ENCODE peak calls at places on chromosomes 16 and 17, in six cellular contexts. D is NT2/D1, I is H9, C is IMR-90, O is neural progenitor cell, Q is Karpas-422. M is an unnamed sample. For H3K4me1, the result is how much of the 10 kb centered on the place peaks cover.

GRCh38 chr17:9824797-9825338 is 856 bp upstream of the GLP2R start:
- DNase-seq in D (no peak), I (no peak), C (no peak), O (no peak), Q (no peak), M (no peak)

GRCh38 chr17:28405632-28406477 is at the start of gene SLC46A1:
- DNase-seq in D (no peak), I (peak), C (no peak), O (peak), Q (peak), M (peak)

GRCh38 chr17:54972406-54973138 is 4.0 kb downstream of the STXBP4 start:
- DNase-seq in D (no peak), I (no peak), C (no peak), O (no peak), Q (no peak), M (no peak)

GRCh38 chr17:15143524-15143923 is 121.6 kb downstream of the PMP22 start:
- DNase-seq in D (no peak), I (peak), C (no peak), O (no peak), Q (no peak), M (no peak)

GRCh38 chr16:73966851-73967250 is 329.8 kb upstream of the PSMD7 start:
- DNase-seq in D (no peak), I (no peak), C (no peak), O (no peak), Q (no peak), M (no peak)

GRCh38 chr17:82876149-82876548 is 36.3 kb upstream of the ZNF750 start:
- DNase-seq in D (no peak), I (no peak), C (peak), O (no peak), Q (no peak), M (no peak)

GRCh38 chr17:28675980-28676379 is 14.0 kb downstream of the SUPT6H start:
- DNase-seq in D (no peak), I (no peak), C (no peak), O (no peak), Q (peak), M (peak)

GRCh38 chr17:62756198-62756597 is 51.9 kb downstream of the MARCHF10 start:
- DNase-seq in D (no peak), I (no peak), C (no peak), O (no peak), Q (no peak), M (no peak)

GRCh38 chr17:50218771-50219315 is 17.4 kb upstream of the COL1A1 start:
- DNase-seq in D (no peak), I (no peak), C (peak), O (no peak), Q (no peak), M (no peak)

GRCh38 chr16:55297062-55297909 is 26.7 kb upstream of the IRX6 start:
- DNase-seq in D (no peak), I (no peak), C (peak), O (no peak), Q (no peak), M (no peak)

GRCh38 chr17:34586346-34586846 is 7.0 kb downstream of the TMEM132E start:
- DNase-seq in D (no peak), I (no peak), C (no peak), O (no peak), Q (no peak), M (no peak)

GRCh38 chr17:83203073-83203471 is 123.7 kb downstream of the METRNL start:
- DNase-seq in D (no peak), I (no peak), C (peak), O (no peak), Q (no peak), M (no peak)

GRCh38 chr16:30697264-30698138 is 1.5 kb upstream of the SRCAP start:
- DNase-seq in D (no peak), I (no peak), C (peak), O (no peak), Q (no peak), M (peak)

GRCh38 chr16:30929167-30929566 is 5.8 kb downstream of the FBXL19 start:
- DNase-seq in D (no peak), I (no peak), C (no peak), O (no peak), Q (no peak), M (no peak)

GRCh38 chr16:3832669-3833068 is 47.8 kb downstream of the CREBBP start:
- DNase-seq in D (no peak), I (no peak), C (no peak), O (no peak), Q (no peak), M (no peak)

GRCh38 chr17:82893779-82894178 is 54.0 kb upstream of the ZNF750 start:
- DNase-seq in D (no peak), I (no peak), C (peak), O (no peak), Q (no peak), M (no peak)

GRCh38 chr16:24088011-24088410 is 168.1 kb upstream of the CACNG3 start:
- DNase-seq in D (no peak), I (no peak), C (no peak), O (no peak), Q (no peak), M (no peak)

GRCh38 chr17:15917439-15918027 is 27.4 kb upstream of the ADORA2B start:
- DNase-seq in D (no peak), I (peak), C (no peak), O (no peak), Q (no peak), M (no peak)

GRCh38 chr16:65936096-65936495 is 430.4 kb upstream of the CDH5 start:
- DNase-seq in D (no peak), I (no peak), C (peak), O (no peak), Q (no peak), M (no peak)

GRCh38 chr17:18206962-18207361 is 18.5 kb upstream of the LLGL1 start:
- DNase-seq in D (no peak), I (no peak), C (no peak), O (no peak), Q (no peak), M (no peak)

GRCh38 chr16:17560548-17560947 is 89.8 kb upstream of the XYLT1 start:
- DNase-seq in D (no peak), I (no peak), C (no peak), O (no peak), Q (no peak), M (no peak)

GRCh38 chr17:2011421-2012371 is 13.4 kb downstream of the RTN4RL1 start:
- DNase-seq in D (no peak), I (peak), C (no peak), O (peak), Q (no peak), M (no peak)

GRCh38 chr17:21678451-21679081 is 13.8 kb upstream of the KCNJ18 start:
- DNase-seq in D (no peak), I (no peak), C (no peak), O (no peak), Q (peak), M (no peak)

GRCh38 chr16:68445458-68445857 is 2.9 kb downstream of the SMPD3 start:
- DNase-seq in D (peak), I (peak), C (peak), O (peak), Q (peak), M (peak)

GRCh38 chr17:82361885-82362633 is 3.0 kb downstream of the TEX19 start:
- DNase-seq in D (no peak), I (no peak), C (no peak), O (no peak), Q (no peak), M (no peak)

GRCh38 chr16:64437706-64438329 is 684.0 kb downstream of the CDH11 start:
- DNase-seq in D (no peak), I (peak), C (no peak), O (no peak), Q (no peak), M (peak)

GRCh38 chr16:73025506-73026131 is 22.3 kb downstream of the ZFHX3 start:
- DNase-seq in D (no peak), I (no peak), C (no peak), O (no peak), Q (no peak), M (no peak)

GRCh38 chr17:72122668-72123495 is 2.1 kb downstream of the SOX9 start:
- DNase-seq in D (no peak), I (peak), C (peak), O (peak), Q (no peak), M (peak)

GRCh38 chr16:56332464-56333079 is 92.8 kb downstream of the AMFR start:
- DNase-seq in D (peak), I (peak), C (peak), O (peak), Q (peak), M (peak)

GRCh38 chr17:49224198-49224996 is 6.2 kb downstream of the PHOSPHO1 start:
- DNase-seq in D (no peak), I (peak), C (no peak), O (peak), Q (peak), M (peak)

GRCh38 chr17:19299866-19300265 is 62.7 kb downstream of the B9D1 start:
- DNase-seq in D (no peak), I (no peak), C (no peak), O (no peak), Q (no peak), M (no peak)

GRCh38 chr16:19330801-19331484 is 45.4 kb downstream of the CLEC19A start:
- DNase-seq in D (no peak), I (peak), C (peak), O (no peak), Q (no peak), M (no peak)

DNA sequence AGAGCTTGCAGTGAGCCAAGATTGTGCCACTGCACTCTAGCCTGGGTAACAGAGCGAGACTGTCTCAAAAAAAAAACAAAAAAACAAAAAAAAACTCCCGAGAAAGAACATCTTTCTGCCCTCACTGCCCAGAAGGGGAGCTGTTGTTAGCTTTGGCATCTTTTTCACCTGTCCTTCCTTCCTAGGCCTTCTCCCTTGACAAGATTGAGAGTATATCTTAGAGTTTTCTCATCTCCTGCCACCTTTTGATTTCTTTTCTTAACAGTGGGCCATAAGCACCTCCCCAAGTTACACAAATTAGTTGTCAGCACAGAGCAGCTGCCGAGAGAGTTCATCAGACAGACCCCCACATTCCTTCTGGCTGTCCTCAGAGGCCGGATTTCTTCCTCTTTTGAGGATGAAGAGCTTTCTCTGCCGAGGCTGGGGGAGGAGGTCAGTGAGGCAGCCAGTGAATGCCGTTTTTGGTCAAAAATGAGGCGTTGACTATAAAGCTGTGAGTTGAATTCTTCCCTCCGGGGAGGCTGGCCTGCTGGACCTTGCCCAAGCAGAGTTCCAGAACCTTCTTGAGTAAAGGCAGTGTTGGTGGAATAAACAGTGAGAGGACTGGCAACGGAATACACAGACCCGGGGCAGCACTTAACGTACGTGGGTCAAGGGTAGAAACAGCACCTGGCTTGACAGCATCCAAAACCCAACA is 127.0 kb downstream of the ABCC6 start:
- DNase-seq in D (no peak), I (no peak), C (peak), O (peak), Q (peak), M (no peak)
- H3K9ac ChIP-seq in D (no peak), I (no peak), C (peak), O (no peak), Q (peak), M (no peak)

DNA sequence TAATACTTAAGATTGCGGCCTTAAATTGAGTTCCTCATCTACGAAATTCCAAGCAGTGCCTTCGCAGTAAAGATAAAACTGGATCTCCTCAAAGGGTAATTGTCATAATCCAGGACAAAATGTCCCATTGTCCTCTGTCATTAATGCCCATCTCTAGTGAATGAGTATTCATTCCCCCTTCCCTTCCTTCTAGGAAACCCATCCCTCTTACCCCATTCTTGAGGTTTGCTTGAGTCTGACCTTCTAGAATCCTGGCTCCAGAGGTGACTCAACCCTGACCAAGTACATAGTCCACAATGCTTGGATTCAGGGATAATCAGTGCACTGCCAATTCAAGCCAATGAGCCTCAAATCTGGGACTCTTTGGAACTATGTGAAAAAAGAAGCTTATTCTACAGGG is 47.0 kb upstream of the MAF start:
- DNase-seq in D (no peak), I (no peak), C (no peak), O (no peak), Q (no peak), M (no peak)
- H3K4me1 ChIP-seq in D (under half), I (under half), C (under half), O (under half), Q (under half), M (under half)

GRCh38 chr16:27402569-27402963 is 592 bp downstream of the IL21R start:
- DNase-seq in D (no peak), I (no peak), C (no peak), O (no peak), Q (no peak), M (no peak)

GRCh38 chr16:27404163-27404823 is 2.3 kb downstream of the IL21R start:
- DNase-seq in D (no peak), I (no peak), C (no peak), O (no peak), Q (no peak), M (no peak)

GRCh38 chr16:27402964-27403600 is 1.1 kb downstream of the IL21R start:
- DNase-seq in D (no peak), I (no peak), C (no peak), O (no peak), Q (no peak), M (no peak)

GRCh38 chr16:27401768-27402568 is at the start of gene IL21R:
- DNase-seq in D (no peak), I (no peak), C (peak), O (peak), Q (peak), M (peak)

DNA sequence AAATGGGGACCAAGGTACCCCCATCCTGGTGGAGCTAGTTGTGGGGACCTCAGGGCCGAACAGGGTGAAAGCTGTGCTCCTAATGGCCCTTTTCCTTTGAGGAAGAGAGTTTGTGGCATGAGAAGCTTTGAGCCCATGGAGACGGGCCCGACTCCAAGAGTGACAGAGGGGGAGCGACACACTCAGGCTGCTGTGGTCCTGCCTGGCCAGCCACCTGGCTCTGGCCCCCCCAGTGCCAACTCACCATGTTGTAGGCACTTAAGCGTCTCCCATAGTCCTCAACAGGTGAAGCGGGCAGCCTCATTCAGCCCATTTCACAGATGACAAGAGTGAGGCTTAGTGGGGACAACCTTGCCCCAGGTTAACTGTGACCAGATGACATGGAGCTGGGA is 1.6 kb downstream of the IL21R start:
- DNase-seq in D (no peak), I (no peak), C (no peak), O (no peak), Q (no peak), M (no peak)
- H3K9ac ChIP-seq in D (no peak), I (no peak), C (no peak), O (no peak), Q (no peak), M (peak)

GRCh38 chr16:75110637-75111513 is 5.7 kb downstream of the LDHD start:
- DNase-seq in D (peak), I (peak), C (peak), O (peak), Q (peak), M (peak)
- H3K4me1 ChIP-seq in D (half or more), I (under half), C (under half), O (under half), Q (under half), M (under half)

DNA sequence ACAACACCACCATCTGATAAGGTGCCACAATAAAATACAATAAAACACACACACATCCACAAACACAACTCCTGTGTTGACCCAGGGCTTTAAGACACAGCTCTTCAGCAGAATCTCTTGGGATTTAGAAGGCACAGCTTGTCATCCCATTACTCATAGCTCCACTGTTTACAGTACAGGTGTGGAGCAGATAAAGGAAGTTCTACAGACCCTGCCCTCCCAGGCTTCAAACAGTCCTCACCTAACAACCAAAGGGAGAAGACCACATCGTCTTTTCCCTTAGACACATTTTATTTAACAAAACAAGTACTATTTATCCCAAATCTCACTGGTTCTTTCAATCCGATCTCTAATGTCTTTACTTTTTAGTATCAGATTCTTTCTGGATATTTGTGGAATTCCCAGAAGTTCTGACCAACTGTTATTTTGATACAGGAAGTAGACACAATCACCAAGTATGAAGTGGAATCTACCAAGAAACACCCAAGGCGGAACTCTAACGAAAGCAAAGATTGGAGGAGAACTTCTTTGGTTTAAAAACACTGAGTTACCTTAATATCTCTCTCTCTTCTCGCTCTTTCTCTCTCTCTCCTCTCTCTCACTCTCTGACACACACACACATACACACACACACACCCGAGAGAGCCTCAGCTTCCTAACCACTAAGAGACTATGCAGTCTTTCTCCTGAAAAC is 46.1 kb downstream of the CYTH1 start:
- DNase-seq in D (no peak), I (no peak), C (no peak), O (no peak), Q (no peak), M (peak)
- H3K9ac ChIP-seq in D (no peak), I (no peak), C (no peak), O (no peak), Q (peak), M (peak)

GRCh38 chr16:10941127-10941933 is 938 bp downstream of the DEXI start:
- DNase-seq in D (no peak), I (no peak), C (no peak), O (peak), Q (peak), M (no peak)
- H3K4me1 ChIP-seq in D (under half), I (under half), C (under half), O (under half), Q (half or more), M (under half)

DNA sequence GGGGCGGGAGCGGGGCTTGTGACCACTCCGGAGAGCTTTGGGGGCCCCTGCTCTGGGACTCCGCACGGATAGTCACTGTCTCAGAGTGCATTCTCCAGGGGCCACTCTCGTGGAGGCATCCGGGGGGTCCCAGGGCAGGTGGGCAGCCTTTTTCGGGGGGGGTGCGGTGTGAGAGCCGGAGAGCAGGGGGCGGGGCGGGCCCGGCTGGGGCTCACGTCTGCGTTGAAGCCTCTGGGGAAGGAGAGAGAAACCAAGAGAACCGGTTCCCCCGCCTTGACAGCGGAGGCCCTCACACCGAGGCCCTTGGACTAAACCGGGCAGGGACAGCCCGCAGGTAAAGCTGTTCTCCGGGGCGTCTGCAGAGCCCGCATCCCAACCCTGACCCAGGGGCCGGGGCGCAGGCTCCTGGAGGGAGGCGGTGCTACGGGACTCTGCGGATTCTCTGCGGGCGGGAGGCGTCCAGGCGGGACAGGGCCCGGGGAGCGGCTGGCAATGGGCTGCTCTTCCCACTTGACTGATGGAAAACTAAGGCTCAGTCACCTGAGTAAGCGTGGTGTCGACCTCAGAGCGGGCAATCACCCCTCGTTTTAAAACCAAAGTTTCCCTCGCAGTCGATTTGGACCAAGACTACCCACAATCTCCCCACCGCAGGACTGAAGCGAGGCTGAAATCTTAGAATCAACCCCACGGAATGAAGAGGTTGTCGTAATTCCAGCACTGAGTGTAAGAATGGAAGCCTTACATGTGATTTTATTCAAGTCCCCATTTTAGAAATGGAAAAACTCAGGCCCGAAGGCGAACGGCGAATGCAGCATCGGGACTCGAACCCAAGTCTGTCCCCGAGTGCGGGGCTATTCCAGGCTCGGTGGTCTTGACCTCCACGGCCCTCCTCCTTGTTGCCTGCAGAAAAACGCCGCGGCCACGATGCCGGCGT is 49.6 kb upstream of the AMZ2 start:
- DNase-seq in D (no peak), I (peak), C (no peak), O (peak), Q (no peak), M (no peak)
- H3K9ac ChIP-seq in D (peak), I (no peak), C (no peak), O (no peak), Q (no peak), M (no peak)

DNA sequence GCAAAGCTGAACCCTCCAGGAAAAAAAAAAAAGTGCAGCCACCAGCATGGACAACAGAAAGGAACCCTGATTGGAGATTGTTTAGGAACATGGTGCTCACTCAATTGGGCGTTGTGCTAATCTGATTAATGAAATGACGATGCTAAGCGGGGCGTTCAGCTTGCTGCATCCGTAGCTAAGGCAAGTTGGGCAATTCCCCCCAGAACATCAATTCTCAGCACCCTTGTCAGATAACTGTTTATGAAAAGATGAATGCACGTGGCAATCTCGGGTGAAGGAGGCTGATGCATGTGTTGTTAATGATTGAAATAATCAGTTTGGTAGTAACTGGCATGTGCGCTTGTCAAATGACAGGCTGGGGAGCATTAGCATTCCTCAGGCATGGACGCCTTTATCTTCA is 57.0 kb downstream of the HS3ST3A1 start:
- DNase-seq in D (no peak), I (no peak), C (peak), O (peak), Q (no peak), M (no peak)
- H3K4me1 ChIP-seq in D (under half), I (under half), C (under half), O (under half), Q (under half), M (under half)